ENCODE peak calls at places on chromosomes 7 and 10, in six cellular contexts. F is A549, Q is fibroblast of lung, U is epithelial cell of proximal tubule, W is gastrocnemius medialis, E is cardiac muscle cell. O is an unnamed sample.

GRCh38 chr10:121698336-121698735 is 100.1 kb upstream of the FGFR2 start:
- DNase-seq in Q (peak), F (no peak), W (no peak), U (no peak), E (no peak), O (no peak)

GRCh38 chr10:98134117-98134430 is 383 bp upstream of the R3HCC1L start:
- DNase-seq in Q (peak), U (no peak), F (no peak), E (no peak), W (no peak), O (no peak)

GRCh38 chr7:135678612-135679575 is 16.6 kb downstream of the STMP1 start:
- DNase-seq in E (peak), Q (peak), W (peak), F (no peak), U (peak), O (no peak)

GRCh38 chr10:129690248-129691070 is 223.4 kb downstream of the MGMT start:
- DNase-seq in U (peak), E (no peak), Q (peak), W (no peak), F (no peak), O (no peak)

GRCh38 chr7:87082675-87083074 is 23.2 kb upstream of the ELAPOR2 start:
- DNase-seq in U (no peak), F (no peak), W (no peak), Q (no peak), E (no peak), O (no peak)

GRCh38 chr7:148912758-148913541 is 28.9 kb upstream of the EZH2 start:
- DNase-seq in Q (peak), F (no peak), W (no peak), U (no peak), E (no peak), O (no peak)

GRCh38 chr7:44661233-44661632 is 54.8 kb downstream of the OGDH start:
- DNase-seq in Q (no peak), W (no peak), U (no peak), E (no peak), F (no peak), O (no peak)

GRCh38 chr7:66356277-66356721 is 151.2 kb downstream of the TPST1 start:
- DNase-seq in Q (peak), U (no peak), F (no peak), E (peak), W (no peak), O (no peak)

GRCh38 chr10:88725798-88726197 is 19.7 kb downstream of the LIPK start:
- DNase-seq in U (no peak), F (no peak), E (no peak), W (no peak), Q (no peak), O (no peak)

GRCh38 chr7:36311539-36311938 is 78.1 kb upstream of the ANLN start:
- DNase-seq in W (no peak), E (no peak), U (no peak), Q (no peak), F (no peak), O (no peak)

GRCh38 chr7:50069613-50070012 is 23.4 kb downstream of the ZPBP start:
- DNase-seq in E (peak), F (no peak), W (no peak), Q (peak), U (no peak), O (no peak)

GRCh38 chr7:75980865-75981449 is 13.4 kb downstream of the TMEM120A start:
- DNase-seq in U (no peak), Q (no peak), E (no peak), F (no peak), W (no peak), O (no peak)

GRCh38 chr10:111968624-111969023 is 214.9 kb downstream of the GPAM start:
- DNase-seq in F (no peak), Q (no peak), U (no peak), W (no peak), E (no peak), O (no peak)

GRCh38 chr10:22436526-22436892 is 91.2 kb downstream of the SPAG6 start:
- DNase-seq in W (no peak), U (no peak), Q (no peak), E (no peak), F (no peak), O (no peak)

GRCh38 chr7:124942405-124942804 is 12.8 kb upstream of the POT1 start:
- DNase-seq in E (no peak), W (no peak), U (no peak), Q (no peak), F (no peak), O (no peak)

GRCh38 chr10:104254493-104255243 is at the start of gene GSTO1:
- DNase-seq in W (peak), Q (peak), F (peak), E (peak), U (no peak), O (peak)

GRCh38 chr7:50826371-50827172 is 43.9 kb upstream of the GRB10 start:
- DNase-seq in E (peak), U (peak), W (no peak), F (peak), Q (peak), O (no peak)

GRCh38 chr10:77925795-77926565 is 575 bp downstream of the DLG5 start:
- DNase-seq in W (peak), F (peak), Q (peak), U (no peak), E (peak), O (peak)

GRCh38 chr7:112550468-112551060 is 69.8 kb downstream of the LSMEM1 start:
- DNase-seq in Q (peak), U (no peak), W (no peak), F (peak), E (peak), O (peak)

GRCh38 chr7:7948233-7948632 is 20.4 kb upstream of the GLCCI1 start:
- DNase-seq in F (no peak), U (no peak), E (no peak), Q (no peak), W (no peak), O (no peak)

GRCh38 chr7:1567082-1567771 is 2.6 kb downstream of the PSMG3 start:
- DNase-seq in Q (peak), W (peak), F (peak), U (peak), E (no peak), O (no peak)

GRCh38 chr7:158828343-158829020 is 827 bp downstream of the ESYT2 start:
- DNase-seq in E (peak), U (no peak), F (peak), W (no peak), Q (peak), O (peak)

GRCh38 chr7:20607216-20607615 is 8.3 kb upstream of the ABCB5 start:
- DNase-seq in F (peak), Q (no peak), U (no peak), E (no peak), W (no peak), O (no peak)

GRCh38 chr7:105210721-105211205 is 178.0 kb downstream of the SRPK2 start:
- DNase-seq in U (no peak), Q (peak), W (no peak), F (no peak), E (peak), O (no peak)

GRCh38 chr10:132075909-132076577 is 10.3 kb downstream of the JAKMIP3 start:
- DNase-seq in W (no peak), E (no peak), U (no peak), F (no peak), Q (no peak), O (no peak)
- H3K4me3 ChIP-seq in W (no peak), E (no peak), U (no peak), F (no peak), Q (no peak), O (no peak)

GRCh38 chr7:10773430-10773829 is 200.2 kb upstream of the PHF14 start:
- DNase-seq in F (no peak), W (no peak), U (no peak), Q (no peak), E (no peak), O (no peak)
- H3K4me3 ChIP-seq in F (no peak), W (no peak), U (no peak), Q (no peak), E (no peak), O (no peak)

DNA sequence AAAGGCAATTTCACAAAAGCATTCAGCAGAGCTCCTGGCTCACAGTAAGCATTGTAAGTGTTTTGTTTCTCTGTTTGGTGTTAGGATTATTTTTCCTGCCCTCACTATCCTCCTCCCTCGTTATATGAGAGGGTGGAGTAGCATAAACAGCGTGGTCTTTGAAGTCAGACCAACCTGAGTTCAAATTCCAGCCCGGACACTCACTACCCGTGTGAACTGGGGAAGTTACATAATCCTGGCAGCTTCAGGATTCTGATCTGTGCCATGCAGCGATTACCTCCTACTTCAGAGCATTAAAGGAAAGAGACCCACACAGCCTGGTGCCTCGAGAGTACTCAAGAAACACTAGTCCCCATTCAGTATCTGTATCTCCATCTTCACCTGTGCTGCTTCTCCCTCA is 386.5 kb downstream of the INHBA start:
- DNase-seq in Q (peak), U (peak), F (no peak), E (no peak), W (no peak), O (no peak)
- H3K4me3 ChIP-seq in Q (no peak), U (no peak), F (no peak), E (no peak), W (no peak), O (no peak)

DNA sequence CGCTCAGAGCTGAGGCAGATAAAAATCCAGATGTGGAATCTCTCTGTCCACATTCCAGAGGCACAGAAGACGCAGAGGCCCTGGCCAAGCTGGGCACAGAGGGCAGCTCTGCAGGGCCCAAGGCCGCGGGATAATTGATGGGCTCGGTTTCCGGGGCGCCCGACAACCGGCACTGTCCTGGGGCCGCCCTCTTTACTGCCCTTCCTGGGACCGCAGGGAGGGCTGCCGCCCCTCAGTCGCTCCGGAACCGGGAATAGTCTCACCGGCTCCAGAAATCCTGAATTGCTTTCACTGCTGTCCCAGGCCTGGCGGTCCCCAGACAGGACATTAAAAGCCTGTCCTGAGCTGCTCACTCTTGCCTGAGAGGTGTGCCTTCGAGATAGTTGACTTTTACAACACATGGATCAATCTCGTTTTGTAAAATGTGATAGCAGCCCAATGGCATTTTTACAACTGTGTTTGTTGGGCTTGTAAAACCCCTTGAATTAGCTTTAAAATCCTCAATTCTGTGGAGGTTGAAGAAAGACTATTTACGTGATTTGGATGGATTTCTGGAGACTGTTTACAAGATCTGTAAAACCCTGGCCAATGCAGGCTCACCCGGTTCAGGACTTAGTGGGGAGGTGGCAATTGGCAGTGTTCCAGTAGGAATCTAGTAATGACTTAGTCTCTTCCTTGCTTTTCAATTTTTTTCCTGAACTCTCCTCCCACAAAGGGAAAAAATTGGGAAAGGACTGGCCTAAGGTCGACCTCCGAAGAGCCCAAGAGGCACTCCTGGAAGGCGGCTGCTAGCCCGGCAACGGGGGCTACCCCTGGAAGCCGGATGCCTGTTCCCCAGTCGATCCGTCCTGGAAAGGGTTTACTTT is 1.4 kb upstream of the HOXA6 start:
- DNase-seq in U (no peak), Q (no peak), F (no peak), E (no peak), W (no peak), O (peak)
- H3K4me3 ChIP-seq in U (peak), Q (peak), F (peak), E (no peak), W (peak), O (no peak)

GRCh38 chr10:71888248-71888622 is 37.2 kb upstream of the PSAP start:
- DNase-seq in U (no peak), E (no peak), Q (no peak), W (no peak), F (no peak), O (no peak)
- H3K4me3 ChIP-seq in U (peak), E (peak), Q (peak), W (peak), F (peak), O (peak)

GRCh38 chr10:30433286-30433778 is 652 bp upstream of the MAP3K8 start:
- DNase-seq in W (peak), U (no peak), F (peak), E (peak), Q (peak), O (peak)

GRCh38 chr10:30433779-30434272 is at the start of gene MAP3K8:
- DNase-seq in E (peak), W (peak), F (peak), U (no peak), Q (peak), O (peak)

GRCh38 chr10:30430544-30431298 is 3.3 kb upstream of the MAP3K8 start:
- DNase-seq in U (no peak), Q (no peak), F (no peak), E (peak), W (no peak), O (no peak)

GRCh38 chr10:30432631-30433285 is 1.2 kb upstream of the MAP3K8 start:
- DNase-seq in W (no peak), E (peak), U (no peak), Q (no peak), F (peak), O (peak)

DNA sequence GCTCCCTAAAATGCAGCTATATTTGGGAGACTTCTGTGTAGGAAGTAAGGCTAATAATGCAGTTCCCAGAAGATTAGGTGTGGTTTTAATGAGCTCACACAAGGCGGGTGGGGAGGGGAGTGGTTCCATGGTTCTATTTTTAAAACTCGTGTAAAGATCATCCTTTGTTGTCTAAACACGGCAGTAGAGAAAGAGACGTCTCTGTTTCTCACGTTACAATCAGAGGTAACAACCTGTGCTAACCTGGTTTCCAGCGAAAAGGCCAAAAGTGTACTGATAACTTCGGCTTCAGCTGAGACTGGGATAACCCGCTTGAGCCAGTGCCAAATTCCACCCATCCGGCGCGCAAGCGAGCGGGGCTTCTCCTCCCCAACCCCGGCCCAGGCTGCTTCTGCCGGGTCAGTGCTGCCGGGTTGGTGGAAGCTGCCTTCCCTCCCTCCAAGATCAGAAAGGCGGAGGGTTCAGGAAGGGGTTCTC is 2.5 kb upstream of the MAP3K8 start:
- DNase-seq in E (no peak), U (no peak), W (no peak), F (peak), Q (peak), O (no peak)
- H3K4me3 ChIP-seq in E (no peak), U (no peak), W (peak), F (peak), Q (no peak), O (no peak)

GRCh38 chr10:37856881-37857286 is 526 bp downstream of the ZNF248 start:
- DNase-seq in Q (no peak), F (peak), U (no peak), W (peak), E (no peak), O (peak)

GRCh38 chr10:37857287-37858211 is at the start of gene ZNF248:
- DNase-seq in W (peak), E (peak), U (peak), F (peak), Q (peak), O (peak)

GRCh38 chr10:37855691-37856090 is 1.7 kb downstream of the ZNF248 start:
- DNase-seq in W (no peak), E (no peak), U (no peak), Q (no peak), F (no peak), O (no peak)

DNA sequence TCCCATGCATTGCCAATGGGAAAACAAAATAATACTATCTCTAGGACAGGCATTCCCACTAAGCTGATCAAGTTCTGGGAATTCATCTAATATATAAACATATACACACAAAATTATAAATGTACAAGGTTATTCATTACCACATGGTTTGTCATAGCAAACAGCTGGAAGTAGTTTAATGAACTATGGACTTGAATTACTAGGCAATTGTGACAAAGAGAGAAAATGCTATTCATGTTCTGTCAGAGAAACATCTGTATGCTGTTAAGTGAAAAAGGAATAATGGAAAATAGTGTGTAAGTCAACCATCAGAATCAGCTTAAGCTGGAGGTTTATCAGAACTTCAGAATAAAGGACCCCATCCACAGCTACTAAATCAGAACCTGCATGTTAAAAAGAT is 2.8 kb downstream of the ZNF248 start:
- DNase-seq in U (no peak), W (no peak), Q (no peak), E (no peak), F (no peak), O (no peak)
- H3K4me3 ChIP-seq in U (peak), W (no peak), Q (peak), E (no peak), F (no peak), O (no peak)

GRCh38 chr10:11208243-11208642 is 190.6 kb downstream of the CELF2 start:
- DNase-seq in W (no peak), Q (no peak), U (no peak), E (no peak), F (no peak), O (no peak)

GRCh38 chr10:11207276-11207809 is 189.7 kb downstream of the CELF2 start:
- DNase-seq in Q (no peak), W (no peak), U (no peak), E (no peak), F (no peak), O (no peak)

GRCh38 chr10:11210211-11210922 is 192.7 kb downstream of the CELF2 start:
- DNase-seq in W (no peak), U (no peak), F (no peak), Q (no peak), E (no peak), O (no peak)

GRCh38 chr10:11208908-11209809 is 191.5 kb downstream of the CELF2 start:
- DNase-seq in U (no peak), W (no peak), F (no peak), Q (no peak), E (no peak), O (no peak)

GRCh38 chr10:11209810-11210141 is 192.1 kb downstream of the CELF2 start:
- DNase-seq in W (no peak), Q (no peak), U (no peak), F (no peak), E (no peak), O (no peak)
- H3K4me3 ChIP-seq in W (no peak), Q (no peak), U (no peak), F (no peak), E (no peak), O (no peak)

O was measured in Caco-2.